ENCODE peak calls at places on chromosomes 4 and X, in ten cellular contexts. One of them, this sample, is unnamed. For H3K4me1, the result is how much of the 10 kb centered on the place peaks cover.

GRCh38 chr4:109365944-109366343 is 63.5 kb upstream of the COL25A1 start:
- DNase-seq in endothelial cell of umbilical vein: peak
- DNase-seq in mammary epithelial cell: peak
- DNase-seq in IMR-90: no peak
- DNase-seq in keratinocyte: peak
- DNase-seq in tibial nerve: no peak
- DNase-seq in tibial artery: no peak
- DNase-seq in right cardiac atrium: no peak
- DNase-seq in cardiac muscle cell: no peak
- DNase-seq in PC-9: no peak
- DNase-seq in this sample: no peak

GRCh38 chr4:154643493-154643892 is 31.0 kb upstream of the FGG start:
- DNase-seq in endothelial cell of umbilical vein: no peak
- DNase-seq in mammary epithelial cell: peak
- DNase-seq in IMR-90: no peak
- DNase-seq in keratinocyte: no peak
- DNase-seq in tibial nerve: no peak
- DNase-seq in tibial artery: no peak
- DNase-seq in right cardiac atrium: no peak
- DNase-seq in cardiac muscle cell: no peak
- DNase-seq in PC-9: no peak
- DNase-seq in this sample: no peak

GRCh38 chrX:21745756-21746155 is 12.2 kb downstream of the SMPX start:
- DNase-seq in endothelial cell of umbilical vein: peak
- DNase-seq in mammary epithelial cell: peak
- DNase-seq in IMR-90: peak
- DNase-seq in keratinocyte: no peak
- DNase-seq in tibial nerve: peak
- DNase-seq in tibial artery: peak
- DNase-seq in right cardiac atrium: peak
- DNase-seq in cardiac muscle cell: peak
- DNase-seq in PC-9: no peak
- DNase-seq in this sample: no peak

GRCh38 chr4:32748498-32748897 is 2028.3 kb downstream of the PCDH7 start:
- DNase-seq in endothelial cell of umbilical vein: no peak
- DNase-seq in mammary epithelial cell: no peak
- DNase-seq in IMR-90: no peak
- DNase-seq in keratinocyte: no peak
- DNase-seq in tibial nerve: no peak
- DNase-seq in tibial artery: no peak
- DNase-seq in right cardiac atrium: no peak
- DNase-seq in cardiac muscle cell: no peak
- DNase-seq in PC-9: no peak
- DNase-seq in this sample: no peak

GRCh38 chr4:89899854-89900253 is 5.2 kb downstream of the MMRN1 start:
- DNase-seq in endothelial cell of umbilical vein: peak
- DNase-seq in mammary epithelial cell: no peak
- DNase-seq in IMR-90: no peak
- DNase-seq in keratinocyte: no peak
- DNase-seq in tibial nerve: no peak
- DNase-seq in tibial artery: no peak
- DNase-seq in right cardiac atrium: no peak
- DNase-seq in cardiac muscle cell: no peak
- DNase-seq in PC-9: no peak
- DNase-seq in this sample: no peak

GRCh38 chr4:179447308-179447707 is 2005.1 kb upstream of the AGA start:
- DNase-seq in endothelial cell of umbilical vein: no peak
- DNase-seq in mammary epithelial cell: no peak
- DNase-seq in IMR-90: peak
- DNase-seq in keratinocyte: no peak
- DNase-seq in tibial nerve: no peak
- DNase-seq in tibial artery: no peak
- DNase-seq in right cardiac atrium: no peak
- DNase-seq in cardiac muscle cell: no peak
- DNase-seq in PC-9: no peak
- DNase-seq in this sample: no peak

GRCh38 chrX:154821523-154821922 is 12.9 kb downstream of the SMIM9 start:
- DNase-seq in endothelial cell of umbilical vein: no peak
- DNase-seq in mammary epithelial cell: no peak
- DNase-seq in IMR-90: no peak
- DNase-seq in keratinocyte: no peak
- DNase-seq in tibial nerve: no peak
- DNase-seq in tibial artery: no peak
- DNase-seq in right cardiac atrium: no peak
- DNase-seq in cardiac muscle cell: no peak
- DNase-seq in PC-9: no peak
- DNase-seq in this sample: no peak

GRCh38 chr4:84870398-84871163 is 95.9 kb downstream of the WDFY3 start:
- DNase-seq in endothelial cell of umbilical vein: peak
- DNase-seq in mammary epithelial cell: peak
- DNase-seq in IMR-90: peak
- DNase-seq in keratinocyte: no peak
- DNase-seq in tibial nerve: no peak
- DNase-seq in tibial artery: no peak
- DNase-seq in right cardiac atrium: no peak
- DNase-seq in cardiac muscle cell: no peak
- DNase-seq in PC-9: peak
- DNase-seq in this sample: no peak

GRCh38 chrX:114058988-114059418 is 524.9 kb upstream of the HTR2C start:
- DNase-seq in endothelial cell of umbilical vein: no peak
- DNase-seq in mammary epithelial cell: no peak
- DNase-seq in IMR-90: no peak
- DNase-seq in keratinocyte: no peak
- DNase-seq in tibial nerve: no peak
- DNase-seq in tibial artery: no peak
- DNase-seq in right cardiac atrium: no peak
- DNase-seq in cardiac muscle cell: no peak
- DNase-seq in PC-9: no peak
- DNase-seq in this sample: no peak

GRCh38 chrX:130120746-130121504 is 10.6 kb upstream of the ELF4 start:
- DNase-seq in endothelial cell of umbilical vein: peak
- DNase-seq in mammary epithelial cell: peak
- DNase-seq in IMR-90: peak
- DNase-seq in keratinocyte: no peak
- DNase-seq in tibial nerve: peak
- DNase-seq in tibial artery: peak
- DNase-seq in right cardiac atrium: peak
- DNase-seq in cardiac muscle cell: peak
- DNase-seq in PC-9: peak
- DNase-seq in this sample: peak

GRCh38 chr4:110309686-110310085 is 111.3 kb upstream of the ELOVL6 start:
- DNase-seq in endothelial cell of umbilical vein: no peak
- DNase-seq in mammary epithelial cell: no peak
- DNase-seq in IMR-90: peak
- DNase-seq in keratinocyte: no peak
- DNase-seq in tibial nerve: no peak
- DNase-seq in tibial artery: no peak
- DNase-seq in right cardiac atrium: no peak
- DNase-seq in cardiac muscle cell: no peak
- DNase-seq in PC-9: no peak
- DNase-seq in this sample: no peak

GRCh38 chrX:154329284-154329683 is 33.7 kb downstream of the TKTL1 start:
- DNase-seq in endothelial cell of umbilical vein: no peak
- DNase-seq in mammary epithelial cell: no peak
- DNase-seq in IMR-90: no peak
- DNase-seq in keratinocyte: no peak
- DNase-seq in tibial nerve: no peak
- DNase-seq in tibial artery: no peak
- DNase-seq in right cardiac atrium: no peak
- DNase-seq in cardiac muscle cell: no peak
- DNase-seq in PC-9: no peak
- DNase-seq in this sample: no peak

GRCh38 chr4:163331629-163332360 is 601 bp downstream of the NPY1R start:
- DNase-seq in endothelial cell of umbilical vein: peak
- DNase-seq in mammary epithelial cell: peak
- DNase-seq in IMR-90: no peak
- DNase-seq in keratinocyte: no peak
- DNase-seq in tibial nerve: no peak
- DNase-seq in tibial artery: no peak
- DNase-seq in right cardiac atrium: peak
- DNase-seq in cardiac muscle cell: peak
- DNase-seq in PC-9: no peak
- DNase-seq in this sample: peak

GRCh38 chr4:57679969-57680368 is 569.8 kb upstream of the IGFBP7 start:
- DNase-seq in endothelial cell of umbilical vein: no peak
- DNase-seq in mammary epithelial cell: no peak
- DNase-seq in IMR-90: no peak
- DNase-seq in keratinocyte: no peak
- DNase-seq in tibial nerve: no peak
- DNase-seq in tibial artery: no peak
- DNase-seq in right cardiac atrium: no peak
- DNase-seq in cardiac muscle cell: no peak
- DNase-seq in PC-9: no peak
- DNase-seq in this sample: no peak

GRCh38 chrX:18714910-18715309 is 7.5 kb downstream of the PPEF1 start:
- DNase-seq in endothelial cell of umbilical vein: no peak
- DNase-seq in mammary epithelial cell: no peak
- DNase-seq in IMR-90: no peak
- DNase-seq in keratinocyte: no peak
- DNase-seq in tibial nerve: no peak
- DNase-seq in tibial artery: no peak
- DNase-seq in right cardiac atrium: no peak
- DNase-seq in cardiac muscle cell: no peak
- DNase-seq in PC-9: no peak
- DNase-seq in this sample: no peak

GRCh38 chr4:177740563-177740962 is 298.3 kb upstream of the AGA start:
- DNase-seq in endothelial cell of umbilical vein: no peak
- DNase-seq in mammary epithelial cell: peak
- DNase-seq in IMR-90: peak
- DNase-seq in keratinocyte: no peak
- DNase-seq in tibial nerve: no peak
- DNase-seq in tibial artery: no peak
- DNase-seq in right cardiac atrium: no peak
- DNase-seq in cardiac muscle cell: no peak
- DNase-seq in PC-9: no peak
- DNase-seq in this sample: no peak

DNA sequence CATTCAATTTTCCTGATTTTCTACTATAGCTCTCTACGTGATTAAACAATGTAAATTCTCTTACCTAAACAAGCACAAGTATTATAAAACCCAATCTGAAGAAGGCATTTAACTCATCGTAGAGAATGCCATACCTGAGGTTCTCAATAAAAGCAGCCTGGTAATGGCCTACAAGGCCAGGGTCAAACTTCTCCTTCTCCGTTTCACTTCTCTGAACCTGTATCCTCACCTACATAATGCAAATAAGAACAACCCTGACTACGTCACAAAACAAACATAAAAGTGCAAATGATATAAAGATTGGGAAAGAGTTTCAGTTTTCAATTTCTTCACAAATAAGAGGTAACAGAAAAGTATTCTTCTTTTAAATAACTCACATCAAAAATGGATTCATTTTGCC is 55.6 kb upstream of the STS start:
- DNase-seq in endothelial cell of umbilical vein: no peak
- DNase-seq in mammary epithelial cell: no peak
- DNase-seq in IMR-90: no peak
- DNase-seq in keratinocyte: no peak
- DNase-seq in tibial nerve: no peak
- DNase-seq in tibial artery: no peak
- DNase-seq in right cardiac atrium: no peak
- DNase-seq in cardiac muscle cell: no peak
- DNase-seq in PC-9: no peak
- DNase-seq in this sample: no peak
- H3K4me1 ChIP-seq in endothelial cell of umbilical vein: under half
- H3K4me1 ChIP-seq in mammary epithelial cell: under half
- H3K4me1 ChIP-seq in IMR-90: under half
- H3K4me1 ChIP-seq in keratinocyte: under half
- H3K4me1 ChIP-seq in tibial nerve: under half
- H3K4me1 ChIP-seq in tibial artery: under half
- H3K4me1 ChIP-seq in right cardiac atrium: under half
- H3K4me1 ChIP-seq in cardiac muscle cell: under half
- H3K4me1 ChIP-seq in PC-9: under half
- H3K4me1 ChIP-seq in this sample: under half

GRCh38 chr4:102569200-102569599 is 68.0 kb downstream of the NFKB1 start:
- DNase-seq in endothelial cell of umbilical vein: no peak
- DNase-seq in mammary epithelial cell: peak
- DNase-seq in IMR-90: peak
- DNase-seq in keratinocyte: peak
- DNase-seq in tibial nerve: no peak
- DNase-seq in tibial artery: no peak
- DNase-seq in right cardiac atrium: no peak
- DNase-seq in cardiac muscle cell: no peak
- DNase-seq in PC-9: no peak
- DNase-seq in this sample: no peak
- H3K27ac ChIP-seq in endothelial cell of umbilical vein: no peak
- H3K27ac ChIP-seq in mammary epithelial cell: peak
- H3K27ac ChIP-seq in IMR-90: peak
- H3K27ac ChIP-seq in keratinocyte: peak
- H3K27ac ChIP-seq in tibial nerve: peak
- H3K27ac ChIP-seq in tibial artery: no peak
- H3K27ac ChIP-seq in right cardiac atrium: no peak
- H3K27ac ChIP-seq in cardiac muscle cell: no peak
- H3K27ac ChIP-seq in PC-9: no peak
- H3K27ac ChIP-seq in this sample: no peak

GRCh38 chr4:183171484-183172267 is 72.6 kb downstream of the WWC2 start:
- DNase-seq in endothelial cell of umbilical vein: peak
- DNase-seq in mammary epithelial cell: no peak
- DNase-seq in IMR-90: peak
- DNase-seq in keratinocyte: no peak
- DNase-seq in tibial nerve: no peak
- DNase-seq in tibial artery: no peak
- DNase-seq in right cardiac atrium: no peak
- DNase-seq in cardiac muscle cell: no peak
- DNase-seq in PC-9: no peak
- DNase-seq in this sample: no peak
- H3K4me1 ChIP-seq in endothelial cell of umbilical vein: under half
- H3K4me1 ChIP-seq in mammary epithelial cell: under half
- H3K4me1 ChIP-seq in IMR-90: under half
- H3K4me1 ChIP-seq in keratinocyte: under half
- H3K4me1 ChIP-seq in tibial nerve: under half
- H3K4me1 ChIP-seq in tibial artery: under half
- H3K4me1 ChIP-seq in right cardiac atrium: under half
- H3K4me1 ChIP-seq in cardiac muscle cell: under half
- H3K4me1 ChIP-seq in PC-9: under half
- H3K4me1 ChIP-seq in this sample: half or more

GRCh38 chr4:122771724-122772123 is 39.2 kb downstream of the BBS12 start:
- DNase-seq in endothelial cell of umbilical vein: no peak
- DNase-seq in mammary epithelial cell: no peak
- DNase-seq in IMR-90: no peak
- DNase-seq in keratinocyte: no peak
- DNase-seq in tibial nerve: no peak
- DNase-seq in tibial artery: no peak
- DNase-seq in right cardiac atrium: no peak
- DNase-seq in cardiac muscle cell: no peak
- DNase-seq in PC-9: no peak
- DNase-seq in this sample: no peak
- H3K27ac ChIP-seq in endothelial cell of umbilical vein: no peak
- H3K27ac ChIP-seq in mammary epithelial cell: peak
- H3K27ac ChIP-seq in IMR-90: peak
- H3K27ac ChIP-seq in keratinocyte: peak
- H3K27ac ChIP-seq in tibial nerve: no peak
- H3K27ac ChIP-seq in tibial artery: no peak
- H3K27ac ChIP-seq in right cardiac atrium: no peak
- H3K27ac ChIP-seq in cardiac muscle cell: no peak
- H3K27ac ChIP-seq in PC-9: no peak
- H3K27ac ChIP-seq in this sample: no peak

This sample was measured in heart right ventricle.